ENCODE peak calls at places on chromosome 21, in four cellular contexts. D is neural crest cell, W is fibroblast of mammary gland, J is progenitor cell of endocrine pancreas. N is an unnamed sample.

GRCh38 chr21:44421901-44422840 is 33.1 kb upstream of the LRRC3 start:
- DNase-seq in D (no peak), W (no peak), J (no peak), N (no peak)

GRCh38 chr21:44521928-44522752 is 17.9 kb downstream of the KRTAP10-1 start:
- DNase-seq in D (no peak), W (no peak), J (no peak), N (peak)

GRCh38 chr21:26572668-26573381 is at the start of gene CYYR1:
- DNase-seq in D (peak), W (no peak), J (peak), N (no peak)

GRCh38 chr21:45319461-45320211 is 31.9 kb upstream of the POFUT2 start:
- DNase-seq in D (no peak), W (no peak), J (no peak), N (no peak)

GRCh38 chr21:44973598-44973997 is 33.8 kb downstream of the SLX9 start:
- DNase-seq in D (no peak), W (no peak), J (no peak), N (no peak)

GRCh38 chr21:23963454-23963853 is 1643.8 kb downstream of the MRPL39 start:
- DNase-seq in D (no peak), W (no peak), J (no peak), N (no peak)

GRCh38 chr21:42466700-42467612 is 29.1 kb downstream of the RSPH1 start:
- DNase-seq in D (no peak), W (no peak), J (no peak), N (peak)

GRCh38 chr21:27885296-27885711 is 918.4 kb upstream of the ADAMTS5 start:
- DNase-seq in D (no peak), W (no peak), J (no peak), N (no peak)

GRCh38 chr21:31991356-31992331 is 118.8 kb downstream of the HUNK start:
- DNase-seq in D (no peak), W (no peak), J (no peak), N (no peak)

GRCh38 chr21:43313939-43314405 is 113.0 kb downstream of the SIK1 start:
- DNase-seq in D (no peak), W (no peak), J (no peak), N (no peak)

GRCh38 chr21:39392981-39393380 is 44.1 kb upstream of the HMGN1 start:
- DNase-seq in D (no peak), W (no peak), J (no peak), N (no peak)

GRCh38 chr21:39392296-39392695 is 43.4 kb upstream of the HMGN1 start:
- DNase-seq in D (no peak), W (no peak), J (no peak), N (no peak)

GRCh38 chr21:39388038-39388810 is 39.3 kb upstream of the HMGN1 start:
- DNase-seq in D (peak), W (peak), J (peak), N (peak)

GRCh38 chr21:39388811-39389155 is 39.9 kb upstream of the HMGN1 start:
- DNase-seq in D (no peak), W (no peak), J (no peak), N (no peak)

GRCh38 chr21:39390212-39390765 is 41.4 kb upstream of the HMGN1 start:
- DNase-seq in D (no peak), W (no peak), J (no peak), N (no peak)
- TF ChIP-seq CTCF in D (no peak), W (no peak), J (peak), N (no peak)

DNA sequence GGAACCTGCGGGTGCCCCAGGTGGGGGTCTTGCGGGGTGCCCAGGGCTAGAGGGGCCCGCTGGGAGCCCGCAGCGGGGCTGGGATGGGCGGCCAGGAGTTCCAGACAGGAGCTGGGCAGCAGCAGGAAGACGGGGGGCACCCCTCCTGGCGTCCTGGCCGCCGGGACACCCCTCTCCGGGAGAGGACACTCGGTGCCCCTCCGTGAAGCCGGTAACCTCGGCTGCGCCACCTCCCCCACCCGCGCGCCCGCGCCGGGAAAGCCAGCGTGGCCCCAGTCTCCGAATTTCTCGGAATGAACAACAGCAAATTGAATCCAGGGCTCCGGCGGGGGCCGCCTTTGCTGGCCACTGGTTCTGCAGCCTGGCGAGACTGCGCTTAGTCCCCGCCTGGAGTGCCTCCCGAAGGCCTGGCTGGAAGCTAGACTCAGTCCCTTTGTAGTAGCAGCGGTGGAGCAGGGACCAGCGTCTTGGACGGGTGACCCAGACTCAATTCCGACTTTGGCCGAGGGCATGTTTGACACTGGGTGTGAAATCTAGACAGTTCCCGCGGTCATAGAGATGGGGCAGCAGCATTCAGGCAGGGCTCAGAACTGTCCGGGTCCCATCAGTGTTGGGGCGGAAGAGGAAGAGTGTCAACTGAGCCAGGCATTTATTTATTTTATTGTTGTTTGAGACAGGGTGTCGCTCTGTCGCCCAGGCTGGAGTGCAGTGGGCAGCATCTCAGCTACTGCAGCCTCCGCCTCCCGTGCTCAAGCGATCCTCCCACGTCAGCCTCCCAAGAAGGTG is 766 bp downstream of the IFNGR2 start:
- DNase-seq in D (peak), W (peak), J (peak), N (peak)
- TF ChIP-seq CTCF in D (no peak), W (no peak), J (no peak), N (no peak)

DNA sequence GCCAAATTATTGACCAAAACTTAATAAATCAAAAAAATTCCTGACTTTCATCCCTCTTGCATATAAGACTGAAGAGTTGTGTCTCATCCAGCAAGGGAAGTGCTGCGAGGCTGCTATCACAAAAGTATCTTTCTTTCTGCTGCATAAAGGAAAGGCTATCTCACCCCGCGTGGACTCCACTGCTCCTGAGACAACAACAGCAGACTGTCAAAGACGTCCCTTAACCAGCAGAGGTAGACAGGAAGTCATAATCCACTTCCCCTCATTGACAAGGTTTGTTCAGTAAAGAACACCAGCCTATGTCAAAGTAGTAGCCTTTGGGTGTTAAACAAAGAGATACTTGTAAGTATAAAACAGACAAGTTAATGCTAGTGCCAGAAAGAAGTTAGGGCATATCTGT is 29.4 kb downstream of the VPS26C start:
- DNase-seq in D (no peak), W (no peak), J (no peak), N (no peak)
- TF ChIP-seq CTCF in D (no peak), W (no peak), J (no peak), N (no peak)

GRCh38 chr21:34688145-34688544 is 19.4 kb downstream of the CLIC6 start:
- DNase-seq in D (no peak), W (peak), J (no peak), N (no peak)
- TF ChIP-seq CTCF in D (no peak), W (peak), J (no peak), N (no peak)

DNA sequence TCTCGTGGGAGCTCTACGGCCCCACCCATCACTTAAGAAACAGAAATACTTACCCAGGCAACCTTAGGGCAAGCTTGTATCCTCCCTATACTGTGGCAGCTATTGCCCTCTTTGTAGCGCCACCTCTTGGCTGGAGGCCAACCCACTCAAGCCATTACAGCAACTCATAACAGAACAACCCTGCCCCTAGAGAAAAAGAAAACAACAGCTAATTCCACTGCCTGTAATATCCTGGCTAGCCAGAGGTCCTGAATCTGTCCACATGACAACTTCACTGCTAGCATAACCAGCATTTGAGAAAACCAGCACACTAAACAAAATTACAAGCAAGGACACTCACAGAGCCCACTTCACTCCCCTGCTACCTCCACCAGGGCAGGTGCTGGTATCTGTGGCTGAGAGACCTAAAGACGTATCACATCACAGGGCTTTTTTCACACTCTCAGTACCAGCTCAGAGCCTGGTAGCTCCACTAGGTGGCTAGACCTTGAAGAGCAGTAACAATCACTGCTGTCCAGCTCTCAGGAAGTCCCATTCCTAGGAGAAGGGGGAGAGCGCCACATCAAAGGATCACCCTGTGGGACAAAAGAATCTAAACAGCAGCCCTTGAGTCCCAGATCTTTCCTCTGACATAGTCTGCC is 14.5 kb upstream of the MX1 start:
- DNase-seq in D (no peak), W (peak), J (no peak), N (no peak)
- TF ChIP-seq CTCF in D (peak), W (peak), J (no peak), N (no peak)

N was measured in activated B cell treated with CpG ODN at 0.5 μM for 24 hours.